ENCODE peak calls at places on chromosome 2, in ten cellular contexts. One of them, this sample, is unnamed.

GRCh38 chr2:224612581-224612980 is 27.4 kb upstream of the CUL3 start:
- DNase-seq in thyroid gland: no peak
- DNase-seq in breast epithelium: no peak
- DNase-seq in H1: no peak
- DNase-seq in transverse colon: no peak
- DNase-seq in HCT116: no peak
- DNase-seq in body of pancreas: no peak
- DNase-seq in upper lobe of left lung: no peak
- DNase-seq in A549: no peak
- DNase-seq in adrenal gland: no peak
- DNase-seq in this sample: no peak

GRCh38 chr2:60480089-60480773 is 73.2 kb downstream of the BCL11A start:
- DNase-seq in HCT116: no peak
- DNase-seq in adrenal gland: no peak
- DNase-seq in breast epithelium: no peak
- DNase-seq in body of pancreas: peak
- DNase-seq in transverse colon: no peak
- DNase-seq in upper lobe of left lung: no peak
- DNase-seq in A549: no peak
- DNase-seq in H1: no peak
- DNase-seq in thyroid gland: no peak
- DNase-seq in this sample: no peak

GRCh38 chr2:102107741-102108070 is 34.8 kb upstream of the IL1R1 start:
- DNase-seq in upper lobe of left lung: no peak
- DNase-seq in transverse colon: no peak
- DNase-seq in HCT116: no peak
- DNase-seq in adrenal gland: no peak
- DNase-seq in H1: no peak
- DNase-seq in A549: peak
- DNase-seq in breast epithelium: no peak
- DNase-seq in body of pancreas: no peak
- DNase-seq in thyroid gland: no peak
- DNase-seq in this sample: no peak

GRCh38 chr2:178419123-178419522 is 31.9 kb downstream of the PRKRA start:
- DNase-seq in adrenal gland: no peak
- DNase-seq in upper lobe of left lung: no peak
- DNase-seq in H1: no peak
- DNase-seq in A549: no peak
- DNase-seq in breast epithelium: no peak
- DNase-seq in thyroid gland: no peak
- DNase-seq in transverse colon: no peak
- DNase-seq in HCT116: no peak
- DNase-seq in body of pancreas: no peak
- DNase-seq in this sample: no peak

GRCh38 chr2:106130251-106130998 is 63.7 kb downstream of the UXS1 start:
- DNase-seq in transverse colon: no peak
- DNase-seq in H1: no peak
- DNase-seq in thyroid gland: no peak
- DNase-seq in breast epithelium: no peak
- DNase-seq in body of pancreas: no peak
- DNase-seq in HCT116: no peak
- DNase-seq in upper lobe of left lung: no peak
- DNase-seq in adrenal gland: no peak
- DNase-seq in A549: no peak
- DNase-seq in this sample: no peak

GRCh38 chr2:159146930-159147666 is 139.4 kb downstream of the WDSUB1 start:
- DNase-seq in thyroid gland: peak
- DNase-seq in A549: no peak
- DNase-seq in HCT116: peak
- DNase-seq in transverse colon: peak
- DNase-seq in H1: no peak
- DNase-seq in upper lobe of left lung: peak
- DNase-seq in breast epithelium: no peak
- DNase-seq in body of pancreas: peak
- DNase-seq in adrenal gland: no peak
- DNase-seq in this sample: peak

GRCh38 chr2:109201465-109202420 is 72.7 kb downstream of the SH3RF3 start:
- DNase-seq in body of pancreas: no peak
- DNase-seq in A549: no peak
- DNase-seq in breast epithelium: no peak
- DNase-seq in transverse colon: no peak
- DNase-seq in adrenal gland: no peak
- DNase-seq in thyroid gland: no peak
- DNase-seq in H1: no peak
- DNase-seq in HCT116: no peak
- DNase-seq in upper lobe of left lung: no peak
- DNase-seq in this sample: no peak

GRCh38 chr2:128367601-128368359 is 49.1 kb upstream of the HS6ST1 start:
- DNase-seq in H1: no peak
- DNase-seq in transverse colon: no peak
- DNase-seq in HCT116: no peak
- DNase-seq in A549: no peak
- DNase-seq in adrenal gland: no peak
- DNase-seq in upper lobe of left lung: peak
- DNase-seq in thyroid gland: peak
- DNase-seq in breast epithelium: peak
- DNase-seq in body of pancreas: no peak
- DNase-seq in this sample: no peak

GRCh38 chr2:112481050-112481527 is 867 bp upstream of the TTL start:
- DNase-seq in A549: peak
- DNase-seq in breast epithelium: peak
- DNase-seq in adrenal gland: peak
- DNase-seq in thyroid gland: peak
- DNase-seq in transverse colon: peak
- DNase-seq in body of pancreas: peak
- DNase-seq in H1: no peak
- DNase-seq in HCT116: peak
- DNase-seq in upper lobe of left lung: peak
- DNase-seq in this sample: peak

GRCh38 chr2:112483047-112483473 is 1.1 kb downstream of the TTL start:
- DNase-seq in transverse colon: no peak
- DNase-seq in HCT116: no peak
- DNase-seq in body of pancreas: peak
- DNase-seq in breast epithelium: no peak
- DNase-seq in thyroid gland: peak
- DNase-seq in H1: no peak
- DNase-seq in upper lobe of left lung: no peak
- DNase-seq in adrenal gland: peak
- DNase-seq in A549: peak
- DNase-seq in this sample: peak

GRCh38 chr2:112480540-112481049 is 1.4 kb upstream of the TTL start:
- DNase-seq in adrenal gland: no peak
- DNase-seq in upper lobe of left lung: no peak
- DNase-seq in transverse colon: peak
- DNase-seq in thyroid gland: peak
- DNase-seq in H1: no peak
- DNase-seq in breast epithelium: no peak
- DNase-seq in A549: peak
- DNase-seq in body of pancreas: peak
- DNase-seq in HCT116: no peak
- DNase-seq in this sample: no peak

GRCh38 chr2:112482309-112483046 is 522 bp downstream of the TTL start:
- DNase-seq in upper lobe of left lung: peak
- DNase-seq in HCT116: no peak
- DNase-seq in transverse colon: peak
- DNase-seq in thyroid gland: peak
- DNase-seq in H1: no peak
- DNase-seq in body of pancreas: peak
- DNase-seq in breast epithelium: no peak
- DNase-seq in adrenal gland: peak
- DNase-seq in A549: peak
- DNase-seq in this sample: peak

GRCh38 chr2:112481528-112482228 is at the start of gene TTL:
- DNase-seq in A549: peak
- DNase-seq in breast epithelium: peak
- DNase-seq in thyroid gland: peak
- DNase-seq in body of pancreas: peak
- DNase-seq in transverse colon: peak
- DNase-seq in H1: no peak
- DNase-seq in upper lobe of left lung: peak
- DNase-seq in HCT116: no peak
- DNase-seq in adrenal gland: peak
- DNase-seq in this sample: peak
- TF ChIP-seq POLR2A in A549: peak
- TF ChIP-seq POLR2A in breast epithelium: no peak
- TF ChIP-seq POLR2A in thyroid gland: no peak
- TF ChIP-seq POLR2A in body of pancreas: peak
- TF ChIP-seq POLR2A in transverse colon: no peak
- TF ChIP-seq POLR2A in H1: no peak
- TF ChIP-seq POLR2A in upper lobe of left lung: no peak
- TF ChIP-seq POLR2A in HCT116: no peak
- TF ChIP-seq POLR2A in adrenal gland: peak
- TF ChIP-seq POLR2A in this sample: no peak

GRCh38 chr2:21277340-21277739 is 153.6 kb downstream of the TDRD15 start:
- DNase-seq in adrenal gland: no peak
- DNase-seq in transverse colon: peak
- DNase-seq in thyroid gland: no peak
- DNase-seq in upper lobe of left lung: no peak
- DNase-seq in A549: no peak
- DNase-seq in HCT116: no peak
- DNase-seq in breast epithelium: no peak
- DNase-seq in H1: no peak
- DNase-seq in body of pancreas: no peak
- DNase-seq in this sample: no peak

GRCh38 chr2:21279525-21279924 is 155.8 kb downstream of the TDRD15 start:
- DNase-seq in A549: no peak
- DNase-seq in breast epithelium: no peak
- DNase-seq in upper lobe of left lung: no peak
- DNase-seq in transverse colon: no peak
- DNase-seq in adrenal gland: no peak
- DNase-seq in thyroid gland: no peak
- DNase-seq in HCT116: no peak
- DNase-seq in H1: no peak
- DNase-seq in body of pancreas: no peak
- DNase-seq in this sample: no peak

GRCh38 chr2:21280793-21281192 is 157.0 kb downstream of the TDRD15 start:
- DNase-seq in A549: no peak
- DNase-seq in adrenal gland: no peak
- DNase-seq in transverse colon: no peak
- DNase-seq in upper lobe of left lung: no peak
- DNase-seq in H1: no peak
- DNase-seq in body of pancreas: no peak
- DNase-seq in thyroid gland: no peak
- DNase-seq in breast epithelium: no peak
- DNase-seq in HCT116: no peak
- DNase-seq in this sample: no peak

GRCh38 chr2:21282515-21282898 is 158.7 kb downstream of the TDRD15 start:
- DNase-seq in A549: no peak
- DNase-seq in transverse colon: no peak
- DNase-seq in upper lobe of left lung: no peak
- DNase-seq in thyroid gland: no peak
- DNase-seq in body of pancreas: no peak
- DNase-seq in breast epithelium: no peak
- DNase-seq in adrenal gland: no peak
- DNase-seq in HCT116: no peak
- DNase-seq in H1: no peak
- DNase-seq in this sample: no peak

DNA sequence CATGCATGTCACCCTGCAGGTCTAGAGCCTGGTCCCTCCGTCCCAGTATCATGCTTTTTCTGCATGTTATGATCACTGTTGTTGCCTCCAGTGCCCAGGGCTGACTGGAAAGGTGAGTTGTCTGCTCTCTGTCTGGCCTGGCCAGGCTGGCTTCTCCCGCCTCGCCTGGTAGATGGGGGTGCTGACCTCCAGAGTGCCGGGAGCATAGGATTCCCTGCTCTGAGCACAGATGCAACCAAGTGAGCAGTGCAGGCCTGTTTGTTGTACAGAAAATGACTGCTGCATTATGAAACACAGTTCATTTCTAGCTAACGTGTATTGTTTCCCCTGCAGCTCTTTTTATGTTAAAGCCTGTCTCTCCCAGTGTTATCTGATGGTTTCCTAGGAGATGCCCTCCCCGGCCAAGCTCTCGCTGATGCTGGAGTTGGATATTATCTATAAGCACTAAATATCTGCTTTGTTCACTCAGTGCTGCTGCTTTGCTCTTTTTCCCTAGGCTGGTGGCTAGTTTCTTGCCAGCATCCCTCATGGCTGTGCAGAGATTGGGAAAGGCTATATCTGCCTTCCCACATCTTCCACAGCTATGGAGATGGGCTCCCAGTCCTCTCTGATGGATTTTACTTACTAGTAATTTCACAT is 158.2 kb downstream of the TDRD15 start:
- DNase-seq in thyroid gland: no peak
- DNase-seq in HCT116: no peak
- DNase-seq in breast epithelium: no peak
- DNase-seq in adrenal gland: no peak
- DNase-seq in A549: no peak
- DNase-seq in transverse colon: no peak
- DNase-seq in H1: no peak
- DNase-seq in upper lobe of left lung: no peak
- DNase-seq in body of pancreas: no peak
- DNase-seq in this sample: no peak
- H3K27ac ChIP-seq in thyroid gland: no peak
- H3K27ac ChIP-seq in HCT116: no peak
- H3K27ac ChIP-seq in breast epithelium: no peak
- H3K27ac ChIP-seq in adrenal gland: no peak
- H3K27ac ChIP-seq in A549: no peak
- H3K27ac ChIP-seq in transverse colon: no peak
- H3K27ac ChIP-seq in H1: no peak
- H3K27ac ChIP-seq in upper lobe of left lung: no peak
- H3K27ac ChIP-seq in body of pancreas: no peak
- H3K27ac ChIP-seq in this sample: no peak

GRCh38 chr2:15569658-15570615 is 8.8 kb upstream of the NBAS start:
- DNase-seq in upper lobe of left lung: no peak
- DNase-seq in transverse colon: no peak
- DNase-seq in breast epithelium: no peak
- DNase-seq in adrenal gland: no peak
- DNase-seq in body of pancreas: no peak
- DNase-seq in HCT116: no peak
- DNase-seq in thyroid gland: no peak
- DNase-seq in H1: no peak
- DNase-seq in A549: no peak
- DNase-seq in this sample: no peak
- TF ChIP-seq POLR2A in upper lobe of left lung: no peak
- TF ChIP-seq POLR2A in transverse colon: no peak
- TF ChIP-seq POLR2A in breast epithelium: no peak
- TF ChIP-seq POLR2A in adrenal gland: no peak
- TF ChIP-seq POLR2A in body of pancreas: no peak
- TF ChIP-seq POLR2A in HCT116: no peak
- TF ChIP-seq POLR2A in thyroid gland: no peak
- TF ChIP-seq POLR2A in H1: no peak
- TF ChIP-seq POLR2A in A549: no peak
- TF ChIP-seq POLR2A in this sample: no peak

GRCh38 chr2:17539993-17540812 is at the start of gene VSNL1:
- DNase-seq in breast epithelium: peak
- DNase-seq in HCT116: peak
- DNase-seq in A549: no peak
- DNase-seq in H1: peak
- DNase-seq in transverse colon: peak
- DNase-seq in upper lobe of left lung: peak
- DNase-seq in body of pancreas: peak
- DNase-seq in adrenal gland: peak
- DNase-seq in thyroid gland: peak
- DNase-seq in this sample: peak

GRCh38 chr2:17540813-17541513 is 467 bp downstream of the VSNL1 start:
- DNase-seq in H1: no peak
- DNase-seq in adrenal gland: no peak
- DNase-seq in HCT116: no peak
- DNase-seq in A549: no peak
- DNase-seq in upper lobe of left lung: no peak
- DNase-seq in transverse colon: no peak
- DNase-seq in body of pancreas: no peak
- DNase-seq in thyroid gland: no peak
- DNase-seq in breast epithelium: no peak
- DNase-seq in this sample: no peak

GRCh38 chr2:17538844-17539554 is 1.5 kb upstream of the VSNL1 start:
- DNase-seq in thyroid gland: peak
- DNase-seq in adrenal gland: peak
- DNase-seq in upper lobe of left lung: peak
- DNase-seq in body of pancreas: peak
- DNase-seq in HCT116: peak
- DNase-seq in H1: no peak
- DNase-seq in A549: no peak
- DNase-seq in breast epithelium: peak
- DNase-seq in transverse colon: peak
- DNase-seq in this sample: peak

GRCh38 chr2:17538022-17538843 is 2.3 kb upstream of the VSNL1 start:
- DNase-seq in A549: no peak
- DNase-seq in thyroid gland: no peak
- DNase-seq in breast epithelium: no peak
- DNase-seq in HCT116: peak
- DNase-seq in upper lobe of left lung: no peak
- DNase-seq in H1: no peak
- DNase-seq in body of pancreas: peak
- DNase-seq in adrenal gland: no peak
- DNase-seq in transverse colon: peak
- DNase-seq in this sample: no peak

DNA sequence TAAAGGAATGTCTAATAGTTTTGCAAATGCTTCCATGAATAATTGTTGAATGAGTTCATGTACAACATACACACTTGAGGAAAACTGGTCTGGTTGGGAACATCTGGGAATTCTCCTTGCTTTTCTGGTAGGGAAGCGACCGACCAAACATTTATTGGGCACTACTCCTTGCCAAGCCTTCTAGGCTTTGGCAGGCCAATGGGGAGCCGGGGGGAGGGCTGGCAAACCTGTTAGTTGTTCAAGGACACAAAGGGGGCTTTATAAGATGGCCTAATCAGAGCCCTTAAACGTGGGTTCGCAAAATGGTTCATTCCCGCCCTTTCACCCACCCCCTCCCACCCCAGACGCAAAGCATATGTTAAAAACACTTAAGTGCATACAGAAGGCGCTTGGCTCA is 902 bp upstream of the VSNL1 start:
- DNase-seq in breast epithelium: no peak
- DNase-seq in adrenal gland: no peak
- DNase-seq in upper lobe of left lung: no peak
- DNase-seq in HCT116: peak
- DNase-seq in A549: no peak
- DNase-seq in transverse colon: peak
- DNase-seq in body of pancreas: peak
- DNase-seq in H1: no peak
- DNase-seq in thyroid gland: peak
- DNase-seq in this sample: no peak
- H3K27ac ChIP-seq in breast epithelium: peak
- H3K27ac ChIP-seq in adrenal gland: peak
- H3K27ac ChIP-seq in upper lobe of left lung: peak
- H3K27ac ChIP-seq in HCT116: peak
- H3K27ac ChIP-seq in A549: no peak
- H3K27ac ChIP-seq in transverse colon: peak
- H3K27ac ChIP-seq in body of pancreas: peak
- H3K27ac ChIP-seq in H1: peak
- H3K27ac ChIP-seq in thyroid gland: peak
- H3K27ac ChIP-seq in this sample: peak